ENCODE peak calls at places on chromosomes 4 and X, in seven cellular contexts. W is astrocyte of the spinal cord, S is NCI-H510A, G is ACHN, U is NCI-H1694, Q is mesendoderm, F is GM03348. J is an unnamed sample.

GRCh38 chr4:187193141-187193540 is 469.5 kb upstream of the FAT1 start:
- DNase-seq in W (no peak), S (no peak), G (no peak), U (no peak), Q (no peak), F (no peak), J (no peak)

GRCh38 chrX:57211906-57212305 is 74.6 kb upstream of the FAAH2 start:
- DNase-seq in W (no peak), S (no peak), G (no peak), U (no peak), Q (peak), F (no peak), J (no peak)

GRCh38 chrX:53683556-53684414 is 2.7 kb downstream of the HUWE1 start:
- DNase-seq in W (peak), S (peak), G (peak), U (peak), Q (peak), F (peak), J (peak)

GRCh38 chr4:25813705-25814104 is 49.1 kb downstream of the SEL1L3 start:
- DNase-seq in W (peak), S (no peak), G (peak), U (no peak), Q (peak), F (peak), J (peak)

GRCh38 chrX:136577562-136577961 is 45.5 kb downstream of the VGLL1 start:
- DNase-seq in W (peak), S (no peak), G (peak), U (peak), Q (peak), F (peak), J (peak)

GRCh38 chrX:13520931-13521330 is 48.5 kb upstream of the EGFL6 start:
- DNase-seq in W (no peak), S (no peak), G (no peak), U (no peak), Q (no peak), F (peak), J (no peak)

GRCh38 chrX:1394731-1395501 is 3.0 kb upstream of the SLC25A6 start:
- DNase-seq in W (no peak), S (no peak), G (no peak), U (no peak), Q (no peak), F (peak), J (no peak)

GRCh38 chr4:26938516-26938915 is 77.9 kb downstream of the STIM2 start:
- DNase-seq in W (no peak), S (no peak), G (no peak), U (no peak), Q (peak), F (no peak), J (no peak)

GRCh38 chrX:103716967-103717366 is 6.3 kb downstream of the TMEM31 start:
- DNase-seq in W (peak), S (no peak), G (peak), U (no peak), Q (no peak), F (peak), J (peak)

GRCh38 chrX:102950908-102951866 is 14.1 kb downstream of the RAB40AL start:
- DNase-seq in W (peak), S (peak), G (peak), U (peak), Q (peak), F (peak), J (peak)

GRCh38 chrX:87525771-87526229 is 8.2 kb downstream of the KLHL4 start:
- DNase-seq in W (peak), S (no peak), G (peak), U (no peak), Q (no peak), F (no peak), J (no peak)

GRCh38 chrX:24956828-24957227 is 58.9 kb downstream of the ARX start:
- DNase-seq in W (peak), S (no peak), G (no peak), U (no peak), Q (no peak), F (peak), J (no peak)

GRCh38 chrX:108947205-108947604 is 210.8 kb upstream of the IRS4 start:
- DNase-seq in W (no peak), S (no peak), G (no peak), U (no peak), Q (peak), F (no peak), J (no peak)

GRCh38 chr4:25233194-25233593 is 639 bp upstream of the PI4K2B start:
- DNase-seq in W (no peak), S (no peak), G (no peak), U (no peak), Q (no peak), F (no peak), J (no peak)

GRCh38 chr4:180717451-180717850 is 1525.8 kb upstream of the TENM3 start:
- DNase-seq in W (no peak), S (no peak), G (no peak), U (no peak), Q (no peak), F (no peak), J (no peak)

GRCh38 chr4:37998225-37998624 is 38.0 kb downstream of the PTTG2 start:
- DNase-seq in W (no peak), S (no peak), G (no peak), U (no peak), Q (no peak), F (no peak), J (no peak)

GRCh38 chr4:148946271-148946670 is 504.1 kb upstream of the NR3C2 start:
- DNase-seq in W (no peak), S (no peak), G (no peak), U (no peak), Q (no peak), F (no peak), J (no peak)

GRCh38 chrX:153805436-153805835 is 11.0 kb downstream of the SSR4 start:
- DNase-seq in W (no peak), S (no peak), G (no peak), U (no peak), Q (no peak), F (no peak), J (no peak)

GRCh38 chr4:169625886-169626285 is 5.5 kb downstream of the CLCN3 start:
- DNase-seq in W (no peak), S (no peak), G (no peak), U (no peak), Q (no peak), F (no peak), J (no peak)

GRCh38 chrX:1265061-1265460 is 3.6 kb upstream of the CSF2RA start:
- DNase-seq in W (no peak), S (no peak), G (no peak), U (no peak), Q (no peak), F (no peak), J (no peak)

GRCh38 chr4:139028191-139028661 is 12.6 kb downstream of the NOCT start:
- DNase-seq in W (no peak), S (peak), G (no peak), U (no peak), Q (no peak), F (no peak), J (no peak)

GRCh38 chr4:163090997-163091684 is 75.5 kb downstream of the NAF1 start:
- DNase-seq in W (no peak), S (no peak), G (no peak), U (no peak), Q (no peak), F (no peak), J (no peak)

GRCh38 chrX:13112499-13112898 is 68.1 kb upstream of the FAM9C start:
- DNase-seq in W (no peak), S (no peak), G (no peak), U (no peak), Q (no peak), F (no peak), J (no peak)

GRCh38 chrX:36414056-36414455 is 494.5 kb downstream of the CFAP47 start:
- DNase-seq in W (no peak), S (no peak), G (peak), U (no peak), Q (no peak), F (no peak), J (no peak)

GRCh38 chrX:112852850-112853249 is 12.2 kb upstream of the AMOT start:
- DNase-seq in W (no peak), S (no peak), G (no peak), U (no peak), Q (no peak), F (no peak), J (no peak)

GRCh38 chr4:184748251-184748652 is 14.4 kb upstream of the CENPU start:
- DNase-seq in W (no peak), S (peak), G (no peak), U (peak), Q (no peak), F (no peak), J (no peak)

GRCh38 chrX:1094934-1095333 is 117.5 kb downstream of the CRLF2 start:
- DNase-seq in W (no peak), S (no peak), G (no peak), U (no peak), Q (no peak), F (no peak), J (no peak)

GRCh38 chr4:97662133-97662532 is 481.1 kb downstream of the STPG2 start:
- DNase-seq in W (no peak), S (no peak), G (no peak), U (no peak), Q (no peak), F (no peak), J (no peak)

GRCh38 chr4:123325241-123325681 is 71.3 kb upstream of the SPRY1 start:
- DNase-seq in W (peak), S (no peak), G (no peak), U (no peak), Q (peak), F (no peak), J (no peak)

GRCh38 chr4:145938618-145939177 is at the start of gene ZNF827:
- DNase-seq in W (peak), S (peak), G (peak), U (peak), Q (peak), F (peak), J (peak)

GRCh38 chrX:12352922-12353321 is 214.6 kb downstream of the FRMPD4 start:
- DNase-seq in W (no peak), S (no peak), G (no peak), U (no peak), Q (peak), F (no peak), J (no peak)

GRCh38 chrX:96407043-96407442 is 277.6 kb upstream of the DIAPH2 start:
- DNase-seq in W (peak), S (no peak), G (no peak), U (no peak), Q (peak), F (peak), J (peak)

GRCh38 chr4:7075962-7076693 is 8.3 kb upstream of the GRPEL1 start:
- DNase-seq in W (peak), S (no peak), G (no peak), U (no peak), Q (peak), F (peak), J (peak)

GRCh38 chr4:130026185-130026584 is 930.2 kb downstream of the C4orf33 start:
- DNase-seq in W (no peak), S (peak), G (no peak), U (no peak), Q (peak), F (no peak), J (no peak)

GRCh38 chr4:2961411-2962098 is 1.7 kb downstream of the NOP14 start:
- DNase-seq in W (no peak), S (no peak), G (no peak), U (no peak), Q (peak), F (no peak), J (no peak)

GRCh38 chrX:116317409-116317808 is 119.0 kb upstream of the SLC6A14 start:
- DNase-seq in W (peak), S (no peak), G (no peak), U (no peak), Q (peak), F (no peak), J (no peak)

GRCh38 chrX:12890467-12890866 is 16.0 kb upstream of the TLR8 start:
- DNase-seq in W (no peak), S (no peak), G (no peak), U (no peak), Q (no peak), F (no peak), J (no peak)

GRCh38 chr4:99323761-99324160 is 2.6 kb upstream of the ADH1B start:
- DNase-seq in W (no peak), S (no peak), G (no peak), U (no peak), Q (no peak), F (peak), J (no peak)

GRCh38 chrX:13533726-13534125 is 35.7 kb upstream of the EGFL6 start:
- DNase-seq in W (peak), S (no peak), G (peak), U (no peak), Q (no peak), F (peak), J (peak)

J was measured in AG08396.